ENCODE peak calls at places on chromosomes 5 and 9, in seven cellular contexts. One of them, this sample, is unnamed.

GRCh38 chr9:35760651-35761050 is 6.6 kb upstream of the MSMP start:
- DNase-seq in neuronal stem cell: no peak
- DNase-seq in mesendoderm: no peak
- DNase-seq in trophoblast cell: peak; percentile 31
- DNase-seq in H1: no peak
- DNase-seq in mesenchymal stem cell: no peak
- DNase-seq in IMR-90: peak; percentile 41
- DNase-seq in this sample: no peak

GRCh38 chr5:137619191-137619870 is 116.6 kb downstream of the KLHL3 start:
- DNase-seq in neuronal stem cell: no peak
- DNase-seq in mesendoderm: no peak
- DNase-seq in trophoblast cell: peak; percentile 97
- DNase-seq in H1: no peak
- DNase-seq in mesenchymal stem cell: peak; percentile 24
- DNase-seq in IMR-90: peak; percentile 81
- DNase-seq in this sample: no peak

GRCh38 chr9:127642047-127642740 is 30.1 kb downstream of the STXBP1 start:
- DNase-seq in neuronal stem cell: no peak
- DNase-seq in mesendoderm: no peak
- DNase-seq in trophoblast cell: no peak
- DNase-seq in H1: no peak
- DNase-seq in mesenchymal stem cell: no peak
- DNase-seq in IMR-90: no peak
- DNase-seq in this sample: no peak

GRCh38 chr5:138760448-138761110 is 7.4 kb downstream of the CTNNA1 start:
- DNase-seq in neuronal stem cell: no peak
- DNase-seq in mesendoderm: no peak
- DNase-seq in trophoblast cell: no peak
- DNase-seq in H1: no peak
- DNase-seq in mesenchymal stem cell: no peak
- DNase-seq in IMR-90: peak; percentile 29
- DNase-seq in this sample: no peak

GRCh38 chr5:145497041-145497440 is 338.1 kb downstream of the PRELID2 start:
- DNase-seq in neuronal stem cell: no peak
- DNase-seq in mesendoderm: no peak
- DNase-seq in trophoblast cell: no peak
- DNase-seq in H1: no peak
- DNase-seq in mesenchymal stem cell: no peak
- DNase-seq in IMR-90: no peak
- DNase-seq in this sample: no peak

GRCh38 chr5:113199122-113199905 is 222.7 kb downstream of the DCP2 start:
- DNase-seq in neuronal stem cell: no peak
- DNase-seq in mesendoderm: peak; percentile 85
- DNase-seq in trophoblast cell: no peak
- DNase-seq in H1: no peak
- DNase-seq in mesenchymal stem cell: peak; percentile 68
- DNase-seq in IMR-90: peak; percentile 86
- DNase-seq in this sample: no peak

GRCh38 chr9:25681270-25681669 is 3.0 kb upstream of the TUSC1 start:
- DNase-seq in neuronal stem cell: no peak
- DNase-seq in mesendoderm: no peak
- DNase-seq in trophoblast cell: peak; percentile 13
- DNase-seq in H1: no peak
- DNase-seq in mesenchymal stem cell: peak; percentile 15
- DNase-seq in IMR-90: peak; percentile 86
- DNase-seq in this sample: no peak

GRCh38 chr5:68406767-68407232 is 191.2 kb downstream of the PIK3R1 start:
- DNase-seq in neuronal stem cell: no peak
- DNase-seq in mesendoderm: no peak
- DNase-seq in trophoblast cell: no peak
- DNase-seq in H1: no peak
- DNase-seq in mesenchymal stem cell: no peak
- DNase-seq in IMR-90: no peak
- DNase-seq in this sample: no peak

GRCh38 chr9:116151966-116152381 is 1.6 kb upstream of the PAPPA start:
- DNase-seq in neuronal stem cell: no peak
- DNase-seq in mesendoderm: no peak
- DNase-seq in trophoblast cell: peak; percentile 95
- DNase-seq in H1: no peak
- DNase-seq in mesenchymal stem cell: peak; percentile 92
- DNase-seq in IMR-90: peak; percentile 94
- DNase-seq in this sample: no peak

GRCh38 chr9:132114102-132114707 is 34.5 kb upstream of the MED27 start:
- DNase-seq in neuronal stem cell: peak; percentile 76
- DNase-seq in mesendoderm: peak; percentile 74
- DNase-seq in trophoblast cell: peak; percentile 76
- DNase-seq in H1: no peak
- DNase-seq in mesenchymal stem cell: peak; percentile 57
- DNase-seq in IMR-90: peak; percentile 60
- DNase-seq in this sample: peak; percentile 82

GRCh38 chr5:56496581-56497063 is 263.5 kb upstream of the ANKRD55 start:
- DNase-seq in neuronal stem cell: no peak
- DNase-seq in mesendoderm: no peak
- DNase-seq in trophoblast cell: no peak
- DNase-seq in H1: no peak
- DNase-seq in mesenchymal stem cell: peak; percentile 70
- DNase-seq in IMR-90: no peak
- DNase-seq in this sample: no peak

GRCh38 chr5:174751154-174751990 is 27.0 kb downstream of the MSX2 start:
- DNase-seq in neuronal stem cell: peak; percentile 52
- DNase-seq in mesendoderm: peak; percentile 61
- DNase-seq in trophoblast cell: peak; percentile 17
- DNase-seq in H1: no peak
- DNase-seq in mesenchymal stem cell: peak; percentile 11
- DNase-seq in IMR-90: no peak
- DNase-seq in this sample: peak; percentile 52

GRCh38 chr5:67375606-67376005 is 179.0 kb upstream of the CD180 start:
- DNase-seq in neuronal stem cell: no peak
- DNase-seq in mesendoderm: no peak
- DNase-seq in trophoblast cell: no peak
- DNase-seq in H1: no peak
- DNase-seq in mesenchymal stem cell: no peak
- DNase-seq in IMR-90: no peak
- DNase-seq in this sample: no peak

GRCh38 chr5:78557601-78558000 is 91.0 kb downstream of the LHFPL2 start:
- DNase-seq in neuronal stem cell: no peak
- DNase-seq in mesendoderm: no peak
- DNase-seq in trophoblast cell: no peak
- DNase-seq in H1: no peak
- DNase-seq in mesenchymal stem cell: no peak
- DNase-seq in IMR-90: no peak
- DNase-seq in this sample: peak; percentile 1

GRCh38 chr5:14700478-14701436 is 36.2 kb downstream of the OTULIN start:
- DNase-seq in neuronal stem cell: no peak
- DNase-seq in mesendoderm: no peak
- DNase-seq in trophoblast cell: no peak
- DNase-seq in H1: no peak
- DNase-seq in mesenchymal stem cell: no peak
- DNase-seq in IMR-90: no peak
- DNase-seq in this sample: no peak

GRCh38 chr5:55903121-55903701 is 52.1 kb downstream of the IL31RA start:
- DNase-seq in neuronal stem cell: no peak
- DNase-seq in mesendoderm: no peak
- DNase-seq in trophoblast cell: peak; percentile 30
- DNase-seq in H1: no peak
- DNase-seq in mesenchymal stem cell: peak; percentile 69
- DNase-seq in IMR-90: peak; percentile 13
- DNase-seq in this sample: no peak

GRCh38 chr5:95762681-95763041 is 31.5 kb downstream of the RHOBTB3 start:
- DNase-seq in neuronal stem cell: no peak
- DNase-seq in mesendoderm: no peak
- DNase-seq in trophoblast cell: no peak
- DNase-seq in H1: no peak
- DNase-seq in mesenchymal stem cell: no peak
- DNase-seq in IMR-90: no peak
- DNase-seq in this sample: no peak

GRCh38 chr5:95761771-95762680 is 30.9 kb downstream of the RHOBTB3 start:
- DNase-seq in neuronal stem cell: no peak
- DNase-seq in mesendoderm: no peak
- DNase-seq in trophoblast cell: no peak
- DNase-seq in H1: no peak
- DNase-seq in mesenchymal stem cell: peak; percentile 44
- DNase-seq in IMR-90: peak; percentile 94
- DNase-seq in this sample: no peak

GRCh38 chr5:95759005-95759404 is 27.9 kb downstream of the RHOBTB3 start:
- DNase-seq in neuronal stem cell: no peak
- DNase-seq in mesendoderm: no peak
- DNase-seq in trophoblast cell: peak; percentile 45
- DNase-seq in H1: no peak
- DNase-seq in mesenchymal stem cell: peak; percentile 15
- DNase-seq in IMR-90: no peak
- DNase-seq in this sample: no peak

GRCh38 chr5:95759634-95760033 is 28.5 kb downstream of the RHOBTB3 start:
- DNase-seq in neuronal stem cell: no peak
- DNase-seq in mesendoderm: no peak
- DNase-seq in trophoblast cell: no peak
- DNase-seq in H1: no peak
- DNase-seq in mesenchymal stem cell: peak; percentile 83
- DNase-seq in IMR-90: peak; percentile 64
- DNase-seq in this sample: no peak

DNA sequence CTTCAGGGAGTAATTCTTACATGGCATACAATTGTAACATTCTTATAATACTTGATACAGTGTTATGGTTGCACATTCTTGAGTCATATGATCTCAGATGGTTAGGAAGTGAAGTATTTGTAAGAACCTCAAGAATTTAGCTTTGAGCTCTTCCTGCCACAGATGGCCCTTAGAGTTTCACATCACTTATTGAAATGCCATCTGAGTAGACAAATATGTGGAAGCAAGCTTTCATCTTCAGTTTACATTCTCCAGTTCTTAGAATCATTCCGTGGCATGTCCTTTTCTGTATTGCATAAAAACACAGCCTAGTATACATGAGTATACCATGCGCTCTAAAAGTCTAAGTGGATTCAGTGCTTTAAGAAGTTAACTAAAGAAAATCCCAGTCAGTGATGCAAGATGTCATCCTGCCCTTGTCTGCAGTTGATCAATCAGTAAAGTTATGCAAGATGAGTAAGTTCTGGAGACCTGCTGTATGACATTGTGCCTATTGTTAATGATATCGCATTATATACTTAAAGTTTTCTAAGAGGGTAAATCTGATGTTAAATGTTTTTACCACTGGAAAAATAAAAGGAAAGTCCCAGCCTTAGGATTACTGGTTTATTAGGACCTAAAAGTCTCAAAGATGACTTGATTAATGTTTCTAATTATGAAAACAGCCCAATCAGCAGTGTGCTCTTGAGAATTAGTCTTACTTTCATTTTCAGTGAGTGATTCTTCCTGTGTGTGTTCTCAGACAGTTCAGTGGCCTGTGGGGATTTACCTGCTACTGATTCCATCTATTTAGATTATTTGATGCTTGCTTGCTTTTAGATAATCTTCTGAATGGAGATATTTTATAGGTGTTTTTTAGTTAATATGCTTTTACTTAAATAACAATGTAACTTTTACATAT is 29.4 kb downstream of the RHOBTB3 start:
- DNase-seq in neuronal stem cell: no peak
- DNase-seq in mesendoderm: peak; percentile 41
- DNase-seq in trophoblast cell: peak; percentile 50
- DNase-seq in H1: no peak
- DNase-seq in mesenchymal stem cell: peak; percentile 96
- DNase-seq in IMR-90: peak; percentile 99
- DNase-seq in this sample: no peak
- H3K9ac ChIP-seq in neuronal stem cell: no peak overlapping the region
- H3K9ac ChIP-seq in mesendoderm: no peak overlapping the region
- H3K9ac ChIP-seq in trophoblast cell: no peak overlapping the region
- H3K9ac ChIP-seq in H1: no peak overlapping the region
- H3K9ac ChIP-seq in mesenchymal stem cell: peak overlapping the region; percentile 76
- H3K9ac ChIP-seq in IMR-90: peak overlapping the region; percentile 24
- H3K9ac ChIP-seq in this sample: no peak overlapping the region

DNA sequence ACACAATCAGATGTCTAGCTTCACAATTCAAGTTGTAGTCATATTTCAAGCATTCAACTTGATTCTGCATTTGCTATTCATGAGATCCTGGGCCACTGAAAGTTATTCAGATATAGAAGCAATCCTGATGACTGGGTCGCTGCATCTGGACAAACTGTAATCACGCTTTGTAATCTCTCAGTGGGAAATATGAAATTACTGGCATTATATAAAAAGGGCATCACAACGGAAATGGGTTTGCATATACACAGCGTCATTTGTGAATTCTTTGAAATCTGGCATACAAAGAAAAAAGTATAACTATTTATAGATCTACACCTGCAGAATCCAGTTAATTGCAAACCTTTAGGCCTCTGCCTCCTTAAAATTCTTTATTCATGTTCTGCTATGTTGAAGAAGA is 102.2 kb downstream of the PARP8 start:
- DNase-seq in neuronal stem cell: no peak
- DNase-seq in mesendoderm: no peak
- DNase-seq in trophoblast cell: no peak
- DNase-seq in H1: no peak
- DNase-seq in mesenchymal stem cell: no peak
- DNase-seq in IMR-90: no peak
- DNase-seq in this sample: no peak
- H3K23ac ChIP-seq in neuronal stem cell: no peak overlapping the region
- H3K23ac ChIP-seq in mesendoderm: no peak overlapping the region
- H3K23ac ChIP-seq in trophoblast cell: no peak overlapping the region
- H3K23ac ChIP-seq in H1: no peak overlapping the region
- H3K23ac ChIP-seq in mesenchymal stem cell: no peak overlapping the region
- H3K23ac ChIP-seq in IMR-90: no peak overlapping the region
- H3K23ac ChIP-seq in this sample: no peak overlapping the region

GRCh38 chr5:88813805-88814584 is 69.0 kb downstream of the MEF2C start:
- DNase-seq in neuronal stem cell: no peak
- DNase-seq in mesendoderm: peak; percentile 25
- DNase-seq in trophoblast cell: no peak
- DNase-seq in H1: no peak
- DNase-seq in mesenchymal stem cell: no peak
- DNase-seq in IMR-90: no peak
- DNase-seq in this sample: no peak
- H3K9ac ChIP-seq in neuronal stem cell: no peak overlapping the region
- H3K9ac ChIP-seq in mesendoderm: no peak overlapping the region
- H3K9ac ChIP-seq in trophoblast cell: no peak overlapping the region
- H3K9ac ChIP-seq in H1: no peak overlapping the region
- H3K9ac ChIP-seq in mesenchymal stem cell: no peak overlapping the region
- H3K9ac ChIP-seq in IMR-90: no peak overlapping the region
- H3K9ac ChIP-seq in this sample: no peak overlapping the region

GRCh38 chr5:143865421-143865820 is 53.5 kb downstream of the HMHB1 start:
- DNase-seq in neuronal stem cell: no peak
- DNase-seq in mesendoderm: no peak
- DNase-seq in trophoblast cell: no peak
- DNase-seq in H1: no peak
- DNase-seq in mesenchymal stem cell: no peak
- DNase-seq in IMR-90: no peak
- DNase-seq in this sample: no peak

GRCh38 chr5:143862260-143862659 is 50.3 kb downstream of the HMHB1 start:
- DNase-seq in neuronal stem cell: no peak
- DNase-seq in mesendoderm: no peak
- DNase-seq in trophoblast cell: no peak
- DNase-seq in H1: no peak
- DNase-seq in mesenchymal stem cell: no peak
- DNase-seq in IMR-90: no peak
- DNase-seq in this sample: no peak

DNA sequence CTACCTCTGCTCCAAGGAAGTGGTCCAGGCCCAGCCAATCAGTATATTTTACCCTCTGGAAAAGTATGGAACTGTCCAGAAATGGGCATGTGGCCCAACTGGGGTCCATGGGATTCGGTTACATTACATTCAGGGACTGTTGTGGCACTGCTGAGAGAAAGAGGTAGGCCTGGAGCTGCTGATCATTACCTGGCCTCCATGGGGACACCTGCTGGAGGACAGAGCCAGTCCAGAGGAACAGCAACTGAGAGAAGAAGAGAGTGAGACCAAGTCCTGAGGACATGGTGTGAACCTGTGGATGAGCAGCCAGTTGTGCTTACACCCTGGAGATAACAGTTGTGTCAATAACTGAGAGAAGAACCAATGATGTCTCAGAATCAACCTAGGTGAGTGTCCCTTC is 48.2 kb downstream of the HMHB1 start:
- DNase-seq in neuronal stem cell: no peak
- DNase-seq in mesendoderm: peak; percentile 28
- DNase-seq in trophoblast cell: peak; percentile 18
- DNase-seq in H1: no peak
- DNase-seq in mesenchymal stem cell: no peak
- DNase-seq in IMR-90: no peak
- DNase-seq in this sample: no peak
- H3K23ac ChIP-seq in neuronal stem cell: no peak overlapping the region
- H3K23ac ChIP-seq in mesendoderm: no peak overlapping the region
- H3K23ac ChIP-seq in trophoblast cell: no peak overlapping the region
- H3K23ac ChIP-seq in H1: no peak overlapping the region
- H3K23ac ChIP-seq in mesenchymal stem cell: no peak overlapping the region
- H3K23ac ChIP-seq in IMR-90: no peak overlapping the region
- H3K23ac ChIP-seq in this sample: no peak overlapping the region